ENCODE peak calls at places on chromosomes 1 and 21, in five cellular contexts. T, Y, B, V and F are unnamed samples.

GRCh38 chr1:34759472-34760357 is at the start of gene GJB4:
- DNase-seq in T (no peak), Y (no peak), B (no peak), V (no peak), F (no peak)

GRCh38 chr21:16088121-16088520 is 358.3 kb downstream of the USP25 start:
- DNase-seq in T (no peak), Y (no peak), B (no peak), V (no peak), F (no peak)

GRCh38 chr1:236027096-236027495 is 37.8 kb downstream of the NID1 start:
- DNase-seq in T (no peak), Y (no peak), B (no peak), V (no peak), F (no peak)

GRCh38 chr1:160711528-160712311 is at the start of gene CD48:
- DNase-seq in T (no peak), Y (no peak), B (no peak), V (no peak), F (no peak)

GRCh38 chr1:114828251-114828650 is 26.4 kb upstream of the SYCP1 start:
- DNase-seq in T (no peak), Y (no peak), B (no peak), V (no peak), F (no peak)

GRCh38 chr1:41726899-41727748 is 191.6 kb downstream of the HIVEP3 start:
- DNase-seq in T (no peak), Y (no peak), B (peak; percentile 74), V (peak; percentile 6), F (no peak)

GRCh38 chr1:2632051-2632430 is 775 bp downstream of the MMEL1 start:
- DNase-seq in T (no peak), Y (no peak), B (no peak), V (no peak), F (no peak)

GRCh38 chr21:38448619-38449186 is 49.6 kb downstream of the ERG start:
- DNase-seq in T (no peak), Y (no peak), B (no peak), V (no peak), F (no peak)

GRCh38 chr1:159591981-159592380 is 4.4 kb downstream of the APCS start:
- DNase-seq in T (no peak), Y (no peak), B (no peak), V (no peak), F (no peak)

GRCh38 chr1:40344597-40344996 is 27.5 kb upstream of the COL9A2 start:
- DNase-seq in T (no peak), Y (peak; percentile 13), B (no peak), V (peak; percentile 43), F (no peak)

GRCh38 chr1:193086342-193086741 is 18.9 kb downstream of the GLRX2 start:
- DNase-seq in T (no peak), Y (no peak), B (no peak), V (no peak), F (no peak)

GRCh38 chr1:229875086-229875485 is 192.0 kb upstream of the GALNT2 start:
- DNase-seq in T (no peak), Y (no peak), B (no peak), V (no peak), F (no peak)

GRCh38 chr21:42350899-42351543 is at the start of gene TFF2:
- DNase-seq in T (no peak), Y (no peak), B (no peak), V (no peak), F (no peak)

GRCh38 chr1:46342084-46342656 is 1.6 kb downstream of the NSUN4 start:
- DNase-seq in T (peak; percentile 35), Y (peak; percentile 26), B (peak; percentile 56), V (no peak), F (no peak)

GRCh38 chr1:207055386-207056001 is 2.4 kb downstream of the PFKFB2 start:
- DNase-seq in T (no peak), Y (no peak), B (no peak), V (no peak), F (no peak)

GRCh38 chr1:44801491-44802305 is 1.5 kb downstream of the PLK3 start:
- DNase-seq in T (peak; percentile 56), Y (no peak), B (no peak), V (no peak), F (no peak)

GRCh38 chr1:203036135-203036534 is 9.8 kb downstream of the PPFIA4 start:
- DNase-seq in T (no peak), Y (no peak), B (no peak), V (no peak), F (no peak)

GRCh38 chr1:171799166-171799565 is 17.7 kb downstream of the METTL13 start:
- DNase-seq in T (no peak), Y (no peak), B (no peak), V (no peak), F (no peak)

GRCh38 chr1:54582566-54583306 is 34.7 kb downstream of the ACOT11 start:
- DNase-seq in T (no peak), Y (peak; percentile 66), B (no peak), V (no peak), F (no peak)

GRCh38 chr1:205317311-205317917 is 4.1 kb downstream of the NUAK2 start:
- DNase-seq in T (no peak), Y (peak; percentile 67), B (no peak), V (peak; percentile 59), F (no peak)

GRCh38 chr21:38787461-38788274 is 18.1 kb upstream of the ETS2 start:
- DNase-seq in T (peak; percentile 75), Y (no peak), B (no peak), V (peak; percentile 99), F (peak; percentile 97)

GRCh38 chr1:228342627-228343210 is 63.9 kb downstream of the TRIM11 start:
- DNase-seq in T (no peak), Y (no peak), B (no peak), V (no peak), F (no peak)

GRCh38 chr1:228346731-228347130 is 59.9 kb downstream of the TRIM11 start:
- DNase-seq in T (no peak), Y (no peak), B (no peak), V (no peak), F (no peak)

GRCh38 chr1:228345201-228345930 is 61.3 kb downstream of the TRIM11 start:
- DNase-seq in T (no peak), Y (no peak), B (no peak), V (no peak), F (no peak)

GRCh38 chr1:228343211-228343661 is 63.4 kb downstream of the TRIM11 start:
- DNase-seq in T (no peak), Y (no peak), B (no peak), V (no peak), F (no peak)

GRCh38 chr1:228344631-228345072 is 62.0 kb downstream of the TRIM11 start:
- DNase-seq in T (no peak), Y (no peak), B (no peak), V (no peak), F (no peak)
- TF ChIP-seq RAD21 in T (no peak), Y (no peak), B (no peak), V (no peak), F (no peak)

GRCh38 chr1:66542314-66542713 is 8.4 kb downstream of the SGIP1 start:
- DNase-seq in T (no peak), Y (no peak), B (no peak), V (peak; percentile 62), F (no peak)

GRCh38 chr1:66539491-66539890 is 5.5 kb downstream of the SGIP1 start:
- DNase-seq in T (no peak), Y (no peak), B (no peak), V (no peak), F (no peak)

GRCh38 chr1:66542811-66543767 is 9.1 kb downstream of the SGIP1 start:
- DNase-seq in T (no peak), Y (no peak), B (no peak), V (peak; percentile 98), F (peak; percentile 91)

GRCh38 chr1:66537718-66538117 is 3.8 kb downstream of the SGIP1 start:
- DNase-seq in T (no peak), Y (no peak), B (no peak), V (no peak), F (no peak)

DNA sequence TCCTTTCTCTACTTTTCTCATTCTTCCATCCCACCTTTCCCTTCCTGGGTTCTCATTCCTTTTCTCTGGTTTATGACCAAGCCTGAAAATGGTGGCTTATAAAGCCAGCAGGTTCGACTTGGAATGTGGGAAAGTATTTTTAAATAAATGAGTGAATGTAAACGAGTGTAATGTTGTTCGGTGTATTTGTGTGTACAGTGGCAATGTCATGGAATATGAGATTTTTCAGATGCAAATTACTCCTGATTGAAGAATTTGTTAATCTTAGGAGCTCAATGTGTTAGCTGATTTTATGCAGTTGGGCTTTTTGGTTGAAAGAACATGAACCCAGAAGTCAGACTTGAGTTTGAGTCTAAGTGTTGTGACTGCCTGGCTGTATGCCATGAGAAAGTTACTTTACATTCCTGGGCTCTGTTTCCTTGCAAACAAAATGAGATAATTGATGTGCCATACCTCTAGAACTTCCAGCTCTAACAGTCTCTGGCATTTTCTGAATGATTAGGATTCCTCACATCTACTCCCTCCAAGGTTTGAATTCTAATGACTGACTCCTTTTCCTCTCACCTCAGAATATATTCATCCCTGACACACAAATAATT is 6.6 kb downstream of the SGIP1 start:
- DNase-seq in T (no peak), Y (no peak), B (no peak), V (no peak), F (no peak)
- TF ChIP-seq RAD21 in T (no peak), Y (no peak), B (no peak), V (no peak), F (no peak)

GRCh38 chr1:11842154-11843041 is 5.2 kb downstream of the NPPA start:
- DNase-seq in T (peak; percentile 93), Y (peak; percentile 81), B (peak; percentile 24), V (peak; percentile 92), F (no peak)

GRCh38 chr1:11850121-11850520 is 2.5 kb upstream of the NPPA start:
- DNase-seq in T (no peak), Y (no peak), B (no peak), V (no peak), F (no peak)

GRCh38 chr1:11845641-11846335 is 1.8 kb downstream of the NPPA start:
- DNase-seq in T (peak; percentile 65), Y (peak; percentile 57), B (no peak), V (peak; percentile 18), F (no peak)

GRCh38 chr1:11851171-11851570 is 3.6 kb upstream of the NPPA start:
- DNase-seq in T (no peak), Y (no peak), B (no peak), V (no peak), F (no peak)

GRCh38 chr1:11847667-11848445 is at the start of gene NPPA:
- DNase-seq in T (no peak), Y (peak; percentile 91), B (no peak), V (no peak), F (no peak)
- TF ChIP-seq RAD21 in T (no peak), Y (peak; percentile 23), B (no peak), V (no peak), F (no peak)

DNA sequence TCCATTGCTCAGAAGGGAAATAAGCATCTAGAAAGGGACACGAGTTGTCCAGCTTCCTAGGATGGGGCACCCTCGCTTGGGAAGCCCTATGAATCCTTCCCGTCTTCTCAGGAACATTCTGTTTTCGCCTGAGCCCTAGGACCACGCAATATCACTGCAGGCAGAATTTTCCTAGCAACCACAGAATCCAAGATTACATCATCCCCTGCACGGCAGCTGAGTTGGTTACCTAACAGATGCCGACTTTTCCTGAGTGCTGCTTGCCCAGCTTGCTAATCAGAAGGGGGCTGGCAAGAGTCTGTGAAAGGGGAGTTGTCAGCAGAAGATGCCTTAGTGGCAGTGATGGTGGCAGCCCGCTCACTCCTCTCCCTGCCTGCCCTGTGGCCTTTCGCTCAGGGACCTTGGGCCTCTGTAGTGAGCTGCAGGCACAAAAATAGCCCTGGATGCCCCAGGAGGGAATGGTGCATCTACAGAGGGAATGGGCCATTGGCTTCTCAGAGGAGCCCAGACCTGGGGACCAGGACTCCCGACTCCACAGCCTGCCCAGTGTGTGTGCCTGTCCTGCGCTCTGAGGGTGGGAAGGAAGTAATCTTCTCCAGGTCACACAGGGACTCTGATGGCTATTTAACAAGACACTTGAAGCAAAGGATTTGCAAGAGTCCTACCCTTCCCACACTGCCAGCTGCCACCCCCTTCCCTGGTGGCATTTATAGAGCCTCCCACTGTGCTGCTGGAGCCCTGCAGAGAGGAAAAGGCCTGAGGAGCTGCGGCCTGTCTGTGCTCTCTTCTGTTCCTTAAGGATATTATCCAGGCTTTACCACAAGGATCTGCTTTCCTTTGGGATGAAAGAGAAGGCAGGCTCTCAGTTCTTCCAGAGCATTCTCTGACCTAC is 28.9 kb upstream of the CLSTN1 start:
- DNase-seq in T (no peak), Y (peak; percentile 68), B (no peak), V (no peak), F (no peak)
- TF ChIP-seq RAD21 in T (no peak), Y (no peak), B (no peak), V (no peak), F (no peak)